ENCODE peak calls at places on chromosomes 5 and 9, in six cellular contexts. C is A549; T is RPMI7951; Y is stimulated activated naive B cell treated with anti-CD40 and anti-IgM and Interleukin-4, amounts not matched to agents 10 μg/mL and 1 μg/mL and 100 μg/mL, for 72 hours; F is HepG2; V is naive thymus-derived CD8-positive, alpha-beta T cell. K is an unnamed sample.
A peak's percentile ranks its signal among the peaks of the same experiment; 100 is the strongest.

GRCh38 chr5:163453705-163454104 is 6.2 kb downstream of the NUDCD2 start:
- DNase-seq in F (no peak), Y (no peak), V (no peak), C (no peak), T (no peak), K (no peak)

GRCh38 chr9:35051069-35051967 is 21.1 kb downstream of the VCP start:
- DNase-seq in Y (no peak), C (peak; percentile 52), V (peak; percentile 38), T (peak; percentile 41), F (peak; percentile 45), K (peak; percentile 54)

GRCh38 chr5:149195337-149195887 is 54.1 kb downstream of the ABLIM3 start:
- DNase-seq in V (no peak), C (no peak), T (no peak), Y (no peak), F (no peak), K (no peak)

GRCh38 chr5:112642885-112643284 is 94.8 kb upstream of the APC start:
- DNase-seq in C (no peak), F (no peak), V (no peak), Y (no peak), T (no peak), K (no peak)

GRCh38 chr5:3249401-3249800 is 346.2 kb upstream of the IRX1 start:
- DNase-seq in V (no peak), F (peak; percentile 4), T (no peak), C (no peak), Y (no peak), K (no peak)

GRCh38 chr9:108412755-108413154 is 443.0 kb downstream of the ACTL7B start:
- DNase-seq in F (no peak), Y (no peak), T (peak; percentile 44), C (peak; percentile 28), V (no peak), K (peak; percentile 25)

GRCh38 chr5:102411-103043 is 10.6 kb downstream of the PLEKHG4B start:
- DNase-seq in V (no peak), C (no peak), Y (no peak), F (no peak), T (peak; percentile 55), K (no peak)

GRCh38 chr5:459562-460412 is 16.8 kb downstream of the EXOC3 start:
- DNase-seq in Y (no peak), T (no peak), V (no peak), F (no peak), C (no peak), K (no peak)

GRCh38 chr9:92120138-92120537 is 4.9 kb upstream of the SPTLC1 start:
- DNase-seq in C (no peak), F (no peak), Y (no peak), T (no peak), V (no peak), K (no peak)

GRCh38 chr9:15401266-15401665 is 21.4 kb upstream of the SNAPC3 start:
- DNase-seq in V (no peak), F (no peak), Y (no peak), C (no peak), T (no peak), K (peak; percentile 33)